ENCODE peak calls at places on chromosomes 1 and 21, in seven cellular contexts. O is left colon, C is T-helper 1 cell, J is GOT3, S is anterior cingulate cortex, I is gastrocnemius medialis, T is caudate nucleus. R is an unnamed sample.
A peak's percentile ranks its signal among the peaks of the same experiment; 100 is the strongest.

GRCh38 chr1:192491804-192492554 is 83.6 kb upstream of the RGS1 start:
- DNase-seq in O (no peak), C (no peak), J (no peak), S (no peak), I (no peak), T (no peak), R (peak; percentile 28)

GRCh38 chr1:159030865-159031472 is 21.3 kb downstream of the IFI16 start:
- DNase-seq in O (no peak), C (no peak), J (no peak), S (no peak), I (no peak), T (no peak), R (no peak)

GRCh38 chr1:18955442-18956188 is 861 bp downstream of the IFFO2 start:
- DNase-seq in O (peak; percentile 73), C (peak; percentile 47), J (no peak), S (no peak), I (no peak), T (no peak), R (peak; percentile 81)

GRCh38 chr1:94039514-94039870 is 81.5 kb downstream of the ABCA4 start:
- DNase-seq in O (peak; percentile 80), C (peak; percentile 34), J (no peak), S (no peak), I (no peak), T (peak; percentile 40), R (peak; percentile 92)

GRCh38 chr1:190615818-190616217 is 138.2 kb upstream of the BRINP3 start:
- DNase-seq in O (no peak), C (no peak), J (no peak), S (no peak), I (no peak), T (no peak), R (peak; percentile 5)

GRCh38 chr1:63775418-63776127 is 1.8 kb downstream of the ROR1 start:
- DNase-seq in O (no peak), C (no peak), J (no peak), S (no peak), I (no peak), T (no peak), R (no peak)

GRCh38 chr1:35222322-35223108 is 29.6 kb upstream of the SFPQ start:
- DNase-seq in O (no peak), C (no peak), J (no peak), S (no peak), I (no peak), T (no peak), R (no peak)

GRCh38 chr1:169584483-169585144 is 1.7 kb downstream of the F5 start:
- DNase-seq in O (no peak), C (no peak), J (no peak), S (no peak), I (no peak), T (no peak), R (no peak)

GRCh38 chr1:202010042-202011015 is at the start of gene ELF3:
- DNase-seq in O (peak; percentile 85), C (no peak), J (no peak), S (no peak), I (no peak), T (no peak), R (peak; percentile 100)

GRCh38 chr1:104760017-104760416 is 1010.3 kb downstream of the AMY1C start:
- DNase-seq in O (no peak), C (no peak), J (no peak), S (no peak), I (no peak), T (no peak), R (no peak)

GRCh38 chr1:27592600-27593340 is 11.2 kb downstream of the AHDC1 start:
- DNase-seq in O (no peak), C (no peak), J (no peak), S (no peak), I (no peak), T (no peak), R (no peak)

GRCh38 chr1:59692591-59692990 is 122.2 kb upstream of the HOOK1 start:
- DNase-seq in O (no peak), C (no peak), J (peak; percentile 15), S (no peak), I (no peak), T (no peak), R (peak; percentile 67)

GRCh38 chr1:32701951-32702598 is 495 bp downstream of the SYNC start:
- DNase-seq in O (peak; percentile 46), C (no peak), J (no peak), S (no peak), I (peak; percentile 22), T (no peak), R (peak; percentile 48)

GRCh38 chr21:44873356-44874239 is at the start of gene PTTG1IP:
- DNase-seq in O (peak; percentile 100), C (peak; percentile 98), J (peak; percentile 94), S (peak; percentile 94), I (peak; percentile 97), T (peak; percentile 94), R (peak; percentile 96)

GRCh38 chr1:239061770-239062169 is 324.6 kb upstream of the CHRM3 start:
- DNase-seq in O (no peak), C (no peak), J (no peak), S (no peak), I (no peak), T (no peak), R (no peak)

GRCh38 chr1:58844176-58844575 is 60.3 kb upstream of the JUN start:
- DNase-seq in O (no peak), C (no peak), J (no peak), S (no peak), I (no peak), T (no peak), R (no peak)

GRCh38 chr1:244207935-244208244 is 156.8 kb downstream of the ZBTB18 start:
- DNase-seq in O (no peak), C (no peak), J (no peak), S (no peak), I (no peak), T (no peak), R (no peak)

GRCh38 chr1:109547412-109548320 is 749 bp upstream of the GNAI3 start:
- DNase-seq in O (peak; percentile 64), C (no peak), J (no peak), S (no peak), I (no peak), T (no peak), R (peak; percentile 55)

GRCh38 chr1:208979776-208980175 is 603.7 kb upstream of the CAMK1G start:
- DNase-seq in O (no peak), C (no peak), J (no peak), S (no peak), I (no peak), T (no peak), R (peak; percentile 16)

GRCh38 chr1:179142889-179143299 is 61.0 kb downstream of the TOR3A start:
- DNase-seq in O (no peak), C (no peak), J (peak; percentile 31), S (no peak), I (no peak), T (no peak), R (no peak)

GRCh38 chr1:58866578-58866977 is 82.7 kb upstream of the JUN start:
- DNase-seq in O (no peak), C (no peak), J (no peak), S (no peak), I (no peak), T (no peak), R (no peak)

GRCh38 chr1:6128276-6129081 is 51.6 kb downstream of the CHD5 start:
- DNase-seq in O (no peak), C (no peak), J (no peak), S (no peak), I (no peak), T (no peak), R (peak; percentile 50)

GRCh38 chr21:45406801-45407628 is 2.0 kb downstream of the COL18A1 start:
- DNase-seq in O (no peak), C (no peak), J (no peak), S (no peak), I (no peak), T (no peak), R (no peak)

GRCh38 chr1:99849413-99849743 is 783 bp upstream of the AGL start:
- DNase-seq in O (no peak), C (no peak), J (no peak), S (no peak), I (no peak), T (no peak), R (peak; percentile 75)

GRCh38 chr1:26318338-26319064 is 743 bp downstream of the CD52 start:
- DNase-seq in O (peak; percentile 38), C (no peak), J (no peak), S (no peak), I (peak; percentile 30), T (no peak), R (no peak)

GRCh38 chr1:61424382-61424781 is 300.6 kb downstream of the TM2D1 start:
- DNase-seq in O (no peak), C (no peak), J (no peak), S (no peak), I (no peak), T (no peak), R (peak; percentile 96)

GRCh38 chr1:150567717-150568561 is 11.5 kb downstream of the MCL1 start:
- DNase-seq in O (peak; percentile 78), C (no peak), J (no peak), S (no peak), I (peak; percentile 89), T (peak; percentile 13), R (peak; percentile 87)

GRCh38 chr1:69313118-69313517 is 254.6 kb upstream of the LRRC7 start:
- DNase-seq in O (no peak), C (no peak), J (no peak), S (no peak), I (no peak), T (no peak), R (peak; percentile 12)

R was measured in DMS53.